ENCODE peak calls at places on chromosomes 6 and 20, in nine cellular contexts. O is heart right ventricle, S is Panc1, E is HCT116, V is adrenal gland, Z is left lung, Q is fibroblast of lung, M is body of pancreas, D is pancreas. I is an unnamed sample. For H3K9me3, the result is how much of the 10 kb centered on the place peaks cover.

GRCh38 chr20:15446373-15446772 is 1109.0 kb upstream of the FLRT3 start:
- DNase-seq in Z (no peak), S (no peak), E (no peak), M (peak), O (peak), D (peak), Q (no peak), V (no peak), I (no peak)

GRCh38 chr20:49957487-49957938 is 21.3 kb downstream of the RNF114 start:
- DNase-seq in D (no peak), Z (no peak), V (no peak), O (no peak), S (no peak), E (no peak), Q (no peak), M (peak), I (no peak)

GRCh38 chr20:19992996-19993908 is 23.9 kb upstream of the NAA20 start:
- DNase-seq in Q (peak), O (no peak), M (peak), Z (no peak), D (no peak), V (peak), S (no peak), E (peak), I (peak)

GRCh38 chr20:50519036-50519780 is 9.0 kb downstream of the PTPN1 start:
- DNase-seq in D (no peak), S (no peak), O (no peak), V (no peak), E (no peak), Z (no peak), M (no peak), Q (no peak), I (no peak)

GRCh38 chr20:50029697-50030428 is 47.1 kb downstream of the SNAI1 start:
- DNase-seq in O (peak), E (no peak), D (no peak), Q (peak), Z (peak), S (no peak), M (peak), V (peak), I (peak)

GRCh38 chr6:107618672-107619071 is 128.8 kb downstream of the SOBP start:
- DNase-seq in Q (no peak), S (no peak), Z (no peak), E (no peak), V (no peak), O (no peak), D (no peak), M (no peak), I (no peak)

GRCh38 chr20:41998539-41999341 is 380.6 kb upstream of the CHD6 start:
- DNase-seq in Z (no peak), V (no peak), O (no peak), M (no peak), E (no peak), S (no peak), D (no peak), Q (no peak), I (no peak)

GRCh38 chr20:50226093-50226974 is 35.7 kb downstream of the CEBPB start:
- DNase-seq in M (no peak), Q (peak), V (peak), D (no peak), O (no peak), Z (peak), S (no peak), E (no peak), I (no peak)

GRCh38 chr6:146420255-146420654 is 123.4 kb upstream of the RAB32 start:
- DNase-seq in M (no peak), S (no peak), Z (no peak), E (no peak), O (no peak), V (no peak), Q (no peak), D (no peak), I (no peak)

GRCh38 chr6:91697010-91697694 is 1110.3 kb upstream of the MAP3K7 start:
- DNase-seq in V (no peak), O (no peak), E (no peak), D (no peak), S (peak), Z (no peak), Q (no peak), M (no peak), I (no peak)

GRCh38 chr20:10922941-10923340 is 249.1 kb upstream of the JAG1 start:
- DNase-seq in D (no peak), S (no peak), Z (no peak), E (no peak), M (no peak), Q (peak), V (no peak), O (no peak), I (peak)

GRCh38 chr6:109498049-109498448 is 15.0 kb upstream of the ZBTB24 start:
- DNase-seq in O (no peak), Q (no peak), V (no peak), S (no peak), Z (no peak), D (no peak), M (no peak), E (no peak), I (no peak)

GRCh38 chr20:17992224-17992637 is 23.4 kb downstream of the MGME1 start:
- DNase-seq in S (no peak), D (no peak), Q (no peak), Z (no peak), V (no peak), M (no peak), E (no peak), O (no peak), I (no peak)

GRCh38 chr6:162715601-162716000 is 12.0 kb downstream of the PRKN start:
- DNase-seq in E (no peak), S (no peak), Z (no peak), D (no peak), V (no peak), O (no peak), M (no peak), Q (no peak), I (no peak)

GRCh38 chr6:90177544-90178293 is 118.9 kb downstream of the BACH2 start:
- DNase-seq in Q (no peak), D (no peak), V (no peak), Z (no peak), S (no peak), O (no peak), E (no peak), M (no peak), I (no peak)

GRCh38 chr6:90179190-90180169 is 117.2 kb downstream of the BACH2 start:
- DNase-seq in O (no peak), D (no peak), Q (no peak), Z (no peak), E (no peak), M (no peak), V (no peak), S (no peak), I (no peak)

GRCh38 chr6:90175627-90176538 is 120.8 kb downstream of the BACH2 start:
- DNase-seq in D (no peak), E (no peak), Z (no peak), V (no peak), O (no peak), M (no peak), Q (no peak), S (no peak), I (no peak)

GRCh38 chr6:90180526-90180925 is 116.1 kb downstream of the BACH2 start:
- DNase-seq in Q (no peak), Z (no peak), M (no peak), V (no peak), D (no peak), S (no peak), O (no peak), E (no peak), I (no peak)

DNA sequence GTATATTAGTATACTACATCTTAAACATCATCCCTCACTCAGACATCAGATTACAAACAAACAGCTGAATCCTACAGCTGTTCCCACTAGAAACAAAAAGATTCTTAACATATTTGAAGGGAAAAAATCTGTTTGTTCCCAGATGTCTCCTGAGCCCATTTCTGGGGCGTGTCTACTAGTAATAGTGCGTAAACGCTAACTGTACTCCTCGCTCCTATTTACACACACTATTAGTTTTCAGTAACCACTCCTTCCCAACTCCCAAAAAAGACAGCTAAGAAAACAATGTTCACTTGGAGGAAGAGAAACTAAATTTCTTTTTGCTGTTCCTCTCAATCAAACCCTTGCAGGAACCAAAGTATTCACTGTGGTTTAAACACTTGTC is 118.4 kb downstream of the BACH2 start:
- DNase-seq in S (no peak), Z (no peak), V (no peak), O (no peak), Q (no peak), M (no peak), E (no peak), D (no peak), I (peak)
- H3K4me3 ChIP-seq in S (no peak), Z (no peak), V (no peak), O (no peak), Q (no peak), M (no peak), E (no peak), D (no peak), I (no peak)

DNA sequence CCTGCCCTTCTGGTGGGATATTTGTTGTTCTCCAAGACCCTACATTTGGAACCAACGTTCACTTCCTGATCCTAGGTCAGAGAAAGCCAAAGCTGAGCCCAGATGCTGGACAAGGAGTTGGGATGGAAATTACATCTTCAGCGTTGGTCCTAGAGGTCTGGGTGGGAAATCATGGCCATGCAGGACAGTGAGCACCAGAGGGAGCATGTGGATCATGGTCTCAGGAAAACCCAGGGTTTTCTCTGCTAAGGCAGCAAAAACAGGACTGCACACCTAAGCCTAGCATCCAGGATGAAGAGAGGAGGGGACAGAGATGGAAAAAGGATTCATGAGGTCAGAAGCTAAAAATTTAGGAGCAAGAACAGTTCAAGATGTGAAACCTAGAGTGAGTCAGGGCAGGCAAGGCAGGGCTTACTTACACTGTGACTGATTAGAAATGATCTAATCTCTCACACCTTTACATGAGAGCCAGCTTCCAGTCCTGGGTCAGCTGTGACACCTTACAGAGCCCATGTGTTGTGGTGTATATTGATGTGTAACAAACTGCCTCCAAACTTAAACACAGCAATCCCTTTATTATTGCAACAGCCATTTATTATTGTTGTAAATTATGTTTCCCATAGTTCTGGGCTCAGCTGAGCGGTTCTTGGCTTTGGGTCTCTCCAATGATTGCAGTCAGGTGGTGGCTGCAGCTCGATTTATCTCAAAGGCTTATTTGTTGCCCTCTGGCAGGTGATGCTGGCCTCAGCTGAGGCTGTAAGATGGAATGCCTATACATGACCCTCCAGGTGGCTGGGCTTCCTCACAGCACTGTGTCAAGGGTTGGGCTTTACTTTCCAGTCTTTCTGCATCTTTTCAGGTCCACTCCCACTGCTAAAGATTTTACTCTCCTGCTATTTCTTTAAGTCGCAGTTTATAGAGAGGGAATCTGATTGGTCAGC is 6.5 kb downstream of the C20orf202 start:
- DNase-seq in O (no peak), S (no peak), V (no peak), Q (no peak), Z (no peak), M (no peak), D (no peak), E (peak), I (no peak)
- TF ChIP-seq CTCF in O (no peak), S (peak), V (no peak), Q (peak), Z (no peak), M (no peak), D (no peak), E (peak), I (peak)

GRCh38 chr6:140542858-140543257 is 1168.4 kb upstream of the CITED2 start:
- DNase-seq in V (no peak), Z (no peak), M (no peak), E (no peak), S (no peak), O (no peak), D (no peak), Q (no peak), I (no peak)
- H3K9me3 ChIP-seq in V (under half), Z (under half), M (under half), E (under half), S (under half), O (under half), D (under half), Q (under half), I (under half)

DNA sequence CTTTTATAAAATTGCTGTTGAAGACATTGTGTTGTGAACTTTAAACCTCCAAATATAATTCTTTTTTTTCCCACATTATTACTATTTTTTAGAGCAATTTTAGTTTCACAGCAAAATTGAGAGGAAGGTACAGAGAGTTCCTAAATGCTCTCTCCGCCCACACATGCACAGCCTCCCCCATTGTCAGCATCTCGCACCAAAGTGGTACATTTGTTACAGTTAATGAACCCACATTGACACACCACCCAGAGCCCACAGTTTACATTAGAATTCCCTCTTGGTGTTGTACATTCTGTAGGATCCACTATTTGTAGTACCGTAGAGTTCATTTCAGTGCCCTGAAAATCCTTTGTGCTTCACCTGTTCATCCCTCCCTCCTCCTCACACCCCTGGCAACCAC is 33.8 kb downstream of the TMEM181 start:
- DNase-seq in S (no peak), Z (no peak), M (no peak), V (no peak), E (no peak), O (no peak), D (no peak), Q (no peak), I (no peak)
- H3K4me3 ChIP-seq in S (no peak), Z (no peak), M (no peak), V (no peak), E (no peak), O (no peak), D (no peak), Q (no peak), I (no peak)

I was measured in AG04450.